ENCODE peak calls at places on chromosomes 6 and 20, in six cellular contexts. V, M, O, W, X and F are unnamed samples.

GRCh38 chr6:4327841-4328240 is 192.5 kb upstream of the ECI2 start:
- DNase-seq in V (no peak), M (no peak), O (no peak), W (no peak), X (no peak), F (no peak)

GRCh38 chr6:109104512-109104911 is 9.2 kb downstream of the CEP57L1 start:
- DNase-seq in V (no peak), M (no peak), O (no peak), W (no peak), X (no peak), F (peak; percentile 14)

GRCh38 chr6:55902796-55903195 is 27.4 kb upstream of the BMP5 start:
- DNase-seq in V (no peak), M (no peak), O (no peak), W (no peak), X (peak; percentile 64), F (no peak)

GRCh38 chr6:15447546-15448232 is 201.8 kb downstream of the JARID2 start:
- DNase-seq in V (peak; percentile 48), M (peak; percentile 39), O (no peak), W (no peak), X (no peak), F (no peak)

GRCh38 chr6:110415297-110415916 is at the start of gene DDO:
- DNase-seq in V (no peak), M (no peak), O (peak; percentile 40), W (no peak), X (peak; percentile 64), F (no peak)

GRCh38 chr6:24581084-24581669 is 64.8 kb downstream of the KIAA0319 start:
- DNase-seq in V (peak; percentile 84), M (peak; percentile 65), O (peak; percentile 62), W (peak; percentile 64), X (peak; percentile 64), F (peak; percentile 92)

GRCh38 chr20:63409066-63409833 is 48.1 kb upstream of the CHRNA4 start:
- DNase-seq in V (peak; percentile 20), M (no peak), O (no peak), W (peak; percentile 62), X (no peak), F (no peak)

GRCh38 chr6:87794922-87795885 is 93.2 kb upstream of the AKIRIN2 start:
- DNase-seq in V (no peak), M (no peak), O (no peak), W (no peak), X (no peak), F (no peak)

GRCh38 chr20:13455713-13456112 is 183.0 kb downstream of the TASP1 start:
- DNase-seq in V (no peak), M (no peak), O (no peak), W (no peak), X (peak; percentile 33), F (no peak)

GRCh38 chr20:59670786-59671492 is 66.6 kb downstream of the PHACTR3 start:
- DNase-seq in V (no peak), M (no peak), O (no peak), W (no peak), X (no peak), F (no peak)

GRCh38 chr6:108896111-108896661 is 48.0 kb downstream of the ARMC2 start:
- DNase-seq in V (no peak), M (no peak), O (peak; percentile 92), W (no peak), X (peak; percentile 92), F (no peak)

GRCh38 chr6:149924206-149924932 is 1.4 kb upstream of the RAET1G start:
- DNase-seq in V (no peak), M (no peak), O (no peak), W (no peak), X (no peak), F (peak; percentile 37)

GRCh38 chr20:9142809-9143208 is 73.9 kb downstream of the PLCB4 start:
- DNase-seq in V (no peak), M (no peak), O (no peak), W (no peak), X (no peak), F (no peak)

GRCh38 chr6:47932575-47932974 is 150.7 kb downstream of the OPN5 start:
- DNase-seq in V (no peak), M (no peak), O (no peak), W (no peak), X (no peak), F (no peak)

DNA sequence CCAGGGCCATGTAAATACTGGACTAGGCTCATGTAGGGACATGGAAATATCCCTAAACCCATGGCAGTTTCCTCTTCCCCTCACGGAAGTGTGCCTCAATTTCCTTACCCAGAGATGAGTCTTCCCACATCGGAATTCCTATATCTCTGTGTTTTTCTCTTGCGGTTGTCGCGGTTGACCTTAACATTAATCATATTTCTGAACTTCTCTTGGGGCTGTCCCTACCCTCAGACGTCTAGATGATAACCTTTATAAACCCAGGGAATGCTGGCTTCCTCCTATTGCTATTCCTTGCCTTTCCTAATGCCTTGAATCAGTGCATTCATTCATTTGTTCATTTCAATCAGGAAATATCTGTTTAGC is 160.1 kb downstream of the SASH1 start:
- DNase-seq in V (no peak), M (no peak), O (no peak), W (no peak), X (no peak), F (no peak)
- H3K4me2 ChIP-seq in V (no peak overlapping the region), M (no peak overlapping the region), O (no peak overlapping the region), W (no peak overlapping the region), X (no peak overlapping the region), F (no peak overlapping the region)

GRCh38 chr6:10315631-10316145 is 99.2 kb downstream of the TFAP2A start:
- DNase-seq in V (no peak), M (no peak), O (no peak), W (no peak), X (no peak), F (no peak)
- H3K4me3 ChIP-seq in V (no peak overlapping the region), M (no peak overlapping the region), O (no peak overlapping the region), W (no peak overlapping the region), X (no peak overlapping the region), F (no peak overlapping the region)

DNA sequence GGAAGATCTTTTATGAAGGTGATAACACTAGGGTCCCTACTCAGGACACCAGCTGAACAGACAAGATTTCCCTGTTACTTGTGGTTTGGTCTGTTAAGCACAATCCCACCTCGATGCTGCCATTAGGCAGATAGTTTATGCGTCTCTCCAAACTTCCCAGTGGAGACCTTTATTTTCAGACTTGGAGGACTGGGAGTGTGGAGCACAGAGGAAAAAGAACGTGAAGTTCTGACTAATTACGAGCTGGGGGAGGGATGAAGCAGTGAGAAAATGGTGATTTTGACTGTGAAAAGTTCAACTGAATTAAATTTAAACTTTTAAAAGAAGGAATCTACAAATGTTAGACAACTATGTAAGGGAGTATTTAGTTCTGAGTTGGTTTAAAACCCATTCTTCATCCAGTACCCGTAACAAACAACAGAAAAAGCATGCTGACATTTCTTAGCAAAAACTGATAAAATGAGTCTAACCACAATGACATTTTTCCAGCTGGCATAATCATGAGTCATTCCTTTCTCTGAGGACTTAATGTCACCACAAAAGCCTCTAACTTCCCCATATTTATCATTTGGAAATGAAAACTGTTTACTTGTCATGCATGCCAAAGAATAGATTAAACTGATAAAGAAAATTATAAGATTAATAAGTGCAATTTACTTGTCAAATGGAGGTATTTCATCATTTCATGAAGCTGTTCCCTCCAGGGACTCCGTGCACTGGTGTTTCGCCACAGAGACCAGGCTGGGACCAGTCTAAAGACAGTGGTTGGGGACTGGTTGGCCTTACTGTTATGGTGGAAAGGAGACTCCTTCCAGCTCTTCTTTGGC is 113.3 kb upstream of the SSTR4 start:
- DNase-seq in V (no peak), M (no peak), O (no peak), W (no peak), X (peak; percentile 77), F (no peak)
- H3K4me2 ChIP-seq in V (no peak overlapping the region), M (no peak overlapping the region), O (no peak overlapping the region), W (peak overlapping the region; percentile 4), X (no peak overlapping the region), F (no peak overlapping the region)

GRCh38 chr6:10522929-10523573 is 1.9 kb downstream of the GCNT2 start:
- DNase-seq in V (no peak), M (no peak), O (no peak), W (no peak), X (no peak), F (peak; percentile 20)

GRCh38 chr6:10521104-10521808 is at the start of gene GCNT2:
- DNase-seq in V (no peak), M (no peak), O (no peak), W (no peak), X (peak; percentile 41), F (peak; percentile 41)

GRCh38 chr6:10518461-10519216 is 2.5 kb upstream of the GCNT2 start:
- DNase-seq in V (peak; percentile 26), M (no peak), O (no peak), W (no peak), X (peak; percentile 46), F (peak; percentile 51)

GRCh38 chr6:10516953-10517352 is 4.2 kb upstream of the GCNT2 start:
- DNase-seq in V (no peak), M (no peak), O (no peak), W (no peak), X (no peak), F (no peak)

DNA sequence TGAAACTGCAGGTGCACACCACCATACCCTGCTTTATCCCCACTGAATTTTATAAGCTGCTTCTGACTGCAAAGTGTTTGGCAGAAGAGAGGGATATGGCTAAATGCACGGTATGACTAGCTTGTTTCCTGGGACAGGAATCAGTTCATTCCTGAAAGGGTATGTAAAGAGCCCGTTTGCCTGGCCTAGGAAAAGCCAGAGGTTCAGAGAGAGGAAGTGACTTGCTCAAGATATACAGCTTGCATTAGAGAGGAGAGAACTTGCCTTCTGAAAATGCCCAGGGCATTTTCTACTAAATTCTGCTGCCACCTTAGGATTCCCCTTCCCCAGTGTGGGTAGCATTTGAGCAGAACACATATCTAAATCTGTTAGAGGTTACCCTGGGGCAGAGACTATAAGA is 683 bp upstream of the GCNT2 start:
- DNase-seq in V (no peak), M (no peak), O (no peak), W (no peak), X (no peak), F (peak; percentile 39)
- H3K4me3 ChIP-seq in V (no peak overlapping the region), M (no peak overlapping the region), O (no peak overlapping the region), W (no peak overlapping the region), X (no peak overlapping the region), F (no peak overlapping the region)